ENCODE peak calls at places on chromosomes 6 and 20, in eight cellular contexts. M, Y, H, X, L, G, W and V are unnamed samples.

GRCh38 chr6:74137910-74138309 is 441.9 kb downstream of the CD109 start:
- DNase-seq in M (no peak), X (no peak), Y (peak), L (no peak), H (peak), G (no peak), W (peak), V (no peak)

GRCh38 chr6:39980839-39981580 is 46.7 kb upstream of the MOCS1 start:
- DNase-seq in W (peak), Y (peak), G (no peak), M (peak), H (peak), L (no peak), X (peak), V (no peak)

GRCh38 chr6:124200661-124201060 is 397.0 kb downstream of the NKAIN2 start:
- DNase-seq in H (no peak), X (no peak), L (no peak), M (no peak), G (no peak), W (no peak), Y (no peak), V (no peak)

GRCh38 chr6:29762051-29762450 is 38.8 kb downstream of the HLA-F start:
- DNase-seq in W (no peak), M (no peak), H (no peak), L (no peak), Y (no peak), X (no peak), G (no peak), V (no peak)

GRCh38 chr6:11428895-11429294 is 108.7 kb upstream of the TMEM170B start:
- DNase-seq in M (no peak), Y (peak), L (no peak), G (no peak), W (peak), X (no peak), H (peak), V (no peak)

GRCh38 chr6:163461696-163462095 is 47.2 kb downstream of the QKI start:
- DNase-seq in Y (no peak), X (no peak), H (no peak), G (no peak), L (no peak), W (peak), M (no peak), V (no peak)

GRCh38 chr6:10743514-10743913 is 4.1 kb upstream of the TMEM14B start:
- DNase-seq in X (no peak), M (no peak), H (no peak), L (no peak), G (no peak), Y (no peak), W (no peak), V (no peak)

GRCh38 chr20:33897313-33897912 is 86.3 kb downstream of the CHMP4B start:
- DNase-seq in Y (no peak), L (no peak), G (no peak), M (no peak), W (no peak), H (no peak), X (no peak), V (no peak)

GRCh38 chr6:27565839-27566779 is 93.2 kb upstream of the ZNF184 start:
- DNase-seq in Y (peak), L (no peak), G (no peak), W (no peak), H (no peak), M (peak), X (peak), V (no peak)

GRCh38 chr6:36132221-36132895 is 2.0 kb downstream of the MAPK13 start:
- DNase-seq in L (no peak), M (no peak), W (no peak), X (no peak), Y (no peak), G (no peak), H (no peak), V (no peak)

GRCh38 chr20:16366548-16366947 is 206.7 kb downstream of the KIF16B start:
- DNase-seq in L (no peak), Y (no peak), G (no peak), M (no peak), H (no peak), W (no peak), X (no peak), V (no peak)

GRCh38 chr6:3136361-3136760 is 17.9 kb downstream of the BPHL start:
- DNase-seq in W (no peak), M (no peak), X (no peak), Y (no peak), G (no peak), H (no peak), L (no peak), V (no peak)

GRCh38 chr20:37686762-37687477 is 6.9 kb upstream of the CTNNBL1 start:
- DNase-seq in H (no peak), W (peak), Y (peak), L (no peak), M (no peak), G (no peak), X (no peak), V (no peak)

GRCh38 chr6:16818992-16819626 is 57.8 kb upstream of the ATXN1 start:
- DNase-seq in Y (no peak), L (no peak), H (no peak), X (no peak), M (no peak), G (no peak), W (no peak), V (no peak)

GRCh38 chr6:56863366-56863765 is 91.5 kb upstream of the BEND6 start:
- DNase-seq in L (no peak), G (no peak), W (peak), H (peak), M (no peak), X (no peak), Y (peak), V (no peak)

GRCh38 chr6:151306269-151306783 is 66.6 kb downstream of the AKAP12 start:
- DNase-seq in L (no peak), M (no peak), H (no peak), G (no peak), W (no peak), X (no peak), Y (no peak), V (no peak)

GRCh38 chr20:21251278-21251677 is 51.9 kb upstream of the XRN2 start:
- DNase-seq in H (peak), G (no peak), L (no peak), X (no peak), W (no peak), M (no peak), Y (peak), V (no peak)

GRCh38 chr20:24208652-24209051 is 220.1 kb upstream of the GGTLC1 start:
- DNase-seq in H (no peak), G (no peak), L (no peak), M (no peak), X (peak), W (no peak), Y (no peak), V (no peak)

GRCh38 chr20:25139061-25139705 is 56.3 kb upstream of the ENTPD6 start:
- DNase-seq in L (no peak), Y (no peak), X (no peak), M (no peak), G (no peak), W (no peak), H (no peak), V (no peak)

GRCh38 chr20:4681971-4682370 is 39.7 kb upstream of the PRND start:
- DNase-seq in G (no peak), X (no peak), W (peak), M (no peak), L (no peak), Y (peak), H (peak), V (no peak)

GRCh38 chr6:75601608-75602163 is at the start of gene SENP6:
- DNase-seq in Y (peak), H (peak), X (peak), M (peak), L (peak), W (peak), G (peak), V (peak)

GRCh38 chr6:107600936-107601335 is 111.0 kb downstream of the SOBP start:
- DNase-seq in H (peak), G (no peak), M (no peak), L (no peak), X (peak), W (peak), Y (peak), V (no peak)

GRCh38 chr6:142543576-142543975 is 241.8 kb downstream of the ADGRG6 start:
- DNase-seq in G (no peak), Y (no peak), W (no peak), X (no peak), M (no peak), L (no peak), H (peak), V (no peak)

GRCh38 chr20:62133864-62134263 is 9.3 kb downstream of the PSMA7 start:
- DNase-seq in X (no peak), W (no peak), H (no peak), Y (no peak), L (no peak), M (no peak), G (no peak), V (no peak)
- TF ChIP-seq CTCF in X (no peak), W (peak), H (peak), Y (no peak), L (no peak), M (no peak), G (no peak), V (no peak)

GRCh38 chr20:17882065-17882833 is 86.3 kb downstream of the SNX5 start:
- DNase-seq in M (no peak), G (no peak), L (no peak), H (no peak), Y (no peak), X (no peak), W (no peak), V (no peak)

GRCh38 chr20:17878069-17878911 is 90.3 kb downstream of the SNX5 start:
- DNase-seq in L (no peak), G (no peak), W (no peak), X (no peak), H (no peak), M (no peak), Y (no peak), V (no peak)

GRCh38 chr20:17881741-17882064 is 86.9 kb downstream of the SNX5 start:
- DNase-seq in W (no peak), X (no peak), M (no peak), L (no peak), Y (no peak), G (no peak), H (no peak), V (no peak)

GRCh38 chr20:17875981-17876385 is 92.6 kb downstream of the SNX5 start:
- DNase-seq in Y (no peak), L (no peak), X (no peak), M (no peak), H (no peak), G (no peak), W (no peak), V (no peak)

GRCh38 chr20:17878912-17879602 is 89.5 kb downstream of the SNX5 start:
- DNase-seq in G (peak), Y (no peak), L (no peak), W (no peak), X (no peak), H (no peak), M (no peak), V (no peak)
- TF ChIP-seq CTCF in G (no peak), Y (no peak), L (no peak), W (no peak), X (no peak), H (no peak), M (no peak), V (no peak)

DNA sequence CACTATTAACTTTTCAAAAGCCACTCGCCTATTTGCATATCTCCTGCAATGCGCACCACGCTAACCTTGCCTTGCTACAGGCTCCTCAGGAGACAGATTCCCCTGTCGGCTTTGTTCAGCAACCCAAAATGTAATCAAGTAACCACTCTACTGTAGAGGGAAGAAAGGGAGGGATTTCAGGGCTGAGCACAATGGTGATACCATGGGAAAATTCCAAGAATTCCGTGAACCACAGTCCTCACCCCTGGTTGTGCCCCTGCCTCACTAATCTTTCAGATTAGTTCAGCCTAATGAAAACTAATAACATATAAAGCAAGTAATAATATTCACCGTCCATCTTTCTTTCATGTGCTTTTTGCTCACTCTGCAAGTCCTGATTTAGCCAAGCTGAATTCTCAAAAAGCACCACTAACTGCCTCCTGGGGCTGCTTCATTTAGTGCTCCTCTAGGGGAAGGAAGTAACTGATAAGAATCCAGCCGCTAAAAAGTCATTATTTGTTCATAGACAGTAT is 6.6 kb downstream of the CITED2 start:
- DNase-seq in M (no peak), W (peak), X (peak), Y (peak), H (no peak), G (no peak), L (no peak), V (no peak)
- TF ChIP-seq CTCF in M (no peak), W (no peak), X (no peak), Y (no peak), H (no peak), G (no peak), L (no peak), V (no peak)

GRCh38 chr20:63957004-63957689 is 931 bp upstream of the UCKL1 start:
- DNase-seq in G (no peak), M (peak), L (peak), H (peak), W (peak), Y (peak), X (peak), V (peak)

GRCh38 chr20:63953764-63954429 is 2.3 kb downstream of the UCKL1 start:
- DNase-seq in M (no peak), Y (no peak), H (no peak), L (no peak), X (no peak), G (no peak), W (no peak), V (no peak)

GRCh38 chr20:63955846-63956663 is at the start of gene UCKL1:
- DNase-seq in M (peak), L (peak), G (peak), W (peak), H (peak), X (peak), Y (peak), V (peak)

GRCh38 chr20:63956664-63957003 is 418 bp upstream of the UCKL1 start:
- DNase-seq in X (no peak), Y (no peak), L (no peak), G (no peak), H (no peak), W (no peak), M (no peak), V (no peak)

DNA sequence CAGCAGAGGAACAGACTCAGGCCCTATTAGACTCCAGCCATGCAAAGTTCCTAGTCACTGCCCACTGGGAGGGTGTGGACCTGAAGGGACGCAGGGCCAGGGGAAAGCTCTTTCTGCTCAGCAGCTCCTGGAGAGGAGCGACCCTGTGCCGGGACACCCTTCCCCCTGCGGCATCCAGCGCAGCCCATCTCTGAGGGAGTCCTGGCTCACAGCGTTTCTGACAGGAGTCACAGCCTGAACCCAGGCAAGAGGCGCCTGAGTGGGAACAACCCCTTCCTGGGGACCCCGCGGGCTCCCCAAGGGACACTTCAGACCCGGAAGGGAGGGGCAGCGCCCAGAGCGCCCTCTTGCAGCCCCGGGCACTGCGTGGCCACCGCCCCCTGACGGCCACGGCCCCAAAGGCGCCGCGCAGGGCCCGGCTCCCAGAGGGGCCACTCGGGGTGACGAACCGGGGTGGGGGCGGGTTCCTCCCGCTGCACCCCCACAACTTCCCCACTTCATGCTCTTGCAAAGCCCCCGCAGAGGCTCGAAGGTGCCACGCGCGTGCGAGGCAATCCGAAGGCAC is 853 bp downstream of the UCKL1 start:
- DNase-seq in X (peak), W (peak), L (no peak), Y (peak), G (no peak), M (no peak), H (peak), V (peak)
- TF ChIP-seq CTCF in X (peak), W (peak), L (no peak), Y (peak), G (peak), M (peak), H (peak), V (peak)

GRCh38 chr20:45301824-45302251 is 4.8 kb upstream of the RBPJL start:
- DNase-seq in W (no peak), H (no peak), X (no peak), G (no peak), L (no peak), M (no peak), Y (no peak), V (no peak)

GRCh38 chr20:45297786-45298497 is 8.7 kb upstream of the RBPJL start:
- DNase-seq in X (no peak), H (no peak), M (no peak), W (no peak), G (no peak), L (no peak), Y (no peak), V (no peak)

GRCh38 chr20:45303586-45304463 is 2.8 kb upstream of the RBPJL start:
- DNase-seq in M (no peak), W (no peak), L (no peak), H (no peak), X (no peak), Y (no peak), G (no peak), V (no peak)

GRCh38 chr20:45299786-45300185 is 6.9 kb upstream of the RBPJL start:
- DNase-seq in L (no peak), G (no peak), H (no peak), M (no peak), W (no peak), X (no peak), Y (no peak), V (no peak)

DNA sequence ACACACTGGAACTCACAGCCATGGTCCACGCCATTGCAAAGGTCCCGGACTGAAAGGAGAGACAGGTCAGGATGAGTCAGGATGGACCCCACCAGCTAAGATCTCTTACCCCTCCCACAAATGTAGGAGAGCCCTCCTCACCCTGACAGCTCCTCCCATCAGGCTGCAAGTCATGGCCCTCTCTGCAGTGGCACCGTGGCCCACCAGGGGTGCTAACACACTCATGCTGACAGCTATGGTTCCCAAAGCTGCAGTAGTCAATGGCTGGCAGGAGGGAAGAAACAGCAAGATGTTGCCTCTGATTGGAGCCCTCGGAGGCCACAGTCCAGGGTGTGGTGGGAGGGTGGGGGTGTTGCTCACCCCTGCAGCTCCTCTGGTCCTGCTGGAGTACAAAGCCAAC is 5.7 kb upstream of the RBPJL start:
- DNase-seq in G (no peak), M (peak), X (peak), H (no peak), W (peak), Y (peak), L (no peak), V (no peak)
- TF ChIP-seq CTCF in G (no peak), M (peak), X (peak), H (peak), W (peak), Y (peak), L (no peak), V (peak)

DNA sequence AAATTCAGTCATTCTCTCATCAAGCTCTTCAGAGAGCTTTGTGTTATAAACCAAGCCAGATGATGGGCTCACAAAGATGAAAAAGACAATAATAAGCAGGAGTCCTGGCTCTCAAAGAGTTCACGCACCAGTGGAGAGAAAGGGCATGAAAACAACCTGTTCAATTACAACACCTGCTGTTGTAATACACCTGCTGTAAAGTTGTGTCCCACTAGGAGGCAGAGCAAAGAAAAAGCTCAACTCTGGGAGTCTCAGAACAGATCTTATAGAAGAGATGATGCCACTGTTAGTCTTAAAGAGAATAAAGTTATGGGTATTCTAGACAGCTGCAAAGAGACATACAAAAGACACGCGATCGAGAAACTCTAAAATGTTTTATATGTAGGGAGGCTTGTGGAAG is 100.6 kb downstream of the DCDC2 start:
- DNase-seq in H (no peak), G (no peak), X (no peak), W (no peak), Y (no peak), M (no peak), L (no peak), V (no peak)
- TF ChIP-seq CTCF in H (no peak), G (no peak), X (no peak), W (no peak), Y (no peak), M (peak), L (no peak), V (no peak)